ENCODE peak calls at places on chromosomes 16 and 17, in nine cellular contexts. I is skeletal muscle cell; G is HTR-8/SVneo; U is stimulated activated CD4-positive, alpha-beta T cell treated with anti-CD3 and anti-CD28 coated beads, TNF-alpha, amount 100 ng/mL, for 24 hours; P is fibroblast of lung; E is AG09309; C is iPS-NIHi11; W is left cardiac atrium; Y is dermis blood vessel endothelial cell. V is an unnamed sample.
A peak's percentile ranks its signal among the peaks of the same experiment; 100 is the strongest.

GRCh38 chr17:19497616-19498015 is 36.0 kb upstream of the SLC47A1 start:
- DNase-seq in U (no peak), W (no peak), P (peak; percentile 27), Y (no peak), G (no peak), I (no peak), C (no peak), E (no peak), V (no peak)

GRCh38 chr17:48100591-48101011 is 677 bp downstream of the CBX1 start:
- DNase-seq in P (peak; percentile 67), U (no peak), I (peak; percentile 17), W (peak; percentile 67), G (peak; percentile 72), Y (peak; percentile 54), C (peak; percentile 75), E (no peak), V (no peak)

GRCh38 chr16:1054660-1055556 is 17.6 kb upstream of the SSTR5 start:
- DNase-seq in W (peak; percentile 73), E (no peak), I (peak; percentile 28), G (peak; percentile 82), Y (peak; percentile 79), U (no peak), P (peak; percentile 23), C (peak; percentile 94), V (peak; percentile 34)

GRCh38 chr16:86988920-86989715 is 328.1 kb downstream of the C16orf95 start:
- DNase-seq in Y (no peak), P (no peak), U (no peak), I (no peak), G (no peak), W (no peak), E (no peak), C (no peak), V (no peak)

GRCh38 chr16:57061084-57061905 is 31.1 kb upstream of the CPNE2 start:
- DNase-seq in C (no peak), W (peak; percentile 79), I (no peak), G (peak; percentile 90), P (peak; percentile 34), E (no peak), U (no peak), Y (peak; percentile 50), V (peak; percentile 17)

GRCh38 chr17:33292184-33292980 is 713 bp downstream of the ASIC2 start:
- DNase-seq in U (no peak), I (no peak), W (no peak), P (peak; percentile 56), E (no peak), G (peak; percentile 40), C (peak; percentile 73), Y (peak; percentile 10), V (peak; percentile 2)

GRCh38 chr16:15829460-15829859 is 27.4 kb downstream of the MYH11 start:
- DNase-seq in Y (no peak), I (no peak), W (peak; percentile 58), G (no peak), C (peak; percentile 50), P (peak; percentile 45), E (no peak), U (no peak), V (no peak)

GRCh38 chr16:68995011-68995504 is 110.4 kb upstream of the HAS3 start:
- DNase-seq in E (peak; percentile 23), U (no peak), W (no peak), Y (peak; percentile 70), C (peak; percentile 58), P (peak; percentile 64), G (peak; percentile 64), I (no peak), V (peak; percentile 58)

GRCh38 chr16:12257926-12258561 is 281.5 kb downstream of the SNX29 start:
- DNase-seq in W (no peak), P (no peak), U (no peak), I (no peak), G (no peak), Y (no peak), E (no peak), C (no peak), V (no peak)

GRCh38 chr16:56614549-56614991 is 6.2 kb downstream of the MT2A start:
- DNase-seq in E (no peak), Y (peak; percentile 54), G (no peak), P (peak; percentile 96), C (no peak), I (no peak), W (no peak), U (no peak), V (peak; percentile 63)

GRCh38 chr17:63702223-63702577 is 2.3 kb upstream of the LIMD2 start:
- DNase-seq in G (no peak), C (no peak), P (no peak), E (no peak), Y (no peak), W (peak; percentile 37), U (no peak), I (no peak), V (no peak)

GRCh38 chr16:57984443-57985203 is 13.7 kb upstream of the CNGB1 start:
- DNase-seq in C (peak; percentile 99), I (no peak), W (peak; percentile 92), P (peak; percentile 68), Y (peak; percentile 75), U (peak; percentile 78), E (no peak), G (peak; percentile 83), V (peak; percentile 87)

GRCh38 chr16:49441366-49441780 is 67.8 kb downstream of the C16orf78 start:
- DNase-seq in P (no peak), G (no peak), C (peak; percentile 74), U (peak; percentile 11), W (peak; percentile 43), I (no peak), Y (peak; percentile 27), E (no peak), V (peak; percentile 9)

GRCh38 chr16:27264151-27264550 is 4.4 kb downstream of the NSMCE1 start:
- DNase-seq in I (no peak), C (no peak), U (no peak), W (no peak), Y (peak; percentile 73), G (no peak), E (no peak), P (peak; percentile 85), V (no peak)

GRCh38 chr17:20268700-20269475 is 198.5 kb downstream of the LGALS9B start:
- DNase-seq in U (no peak), Y (no peak), I (no peak), E (no peak), C (no peak), W (no peak), P (no peak), G (no peak), V (no peak)

GRCh38 chr17:2940352-2940751 is 123.1 kb downstream of the OR1D5 start:
- DNase-seq in C (peak; percentile 85), I (no peak), Y (no peak), W (peak; percentile 80), G (no peak), E (no peak), U (no peak), P (no peak), V (no peak)

V was measured in dermis microvascular lymphatic vessel endothelial cell.